ENCODE peak calls at places on chromosome 17, in five cellular contexts. N, J, K, Z and B are unnamed samples.

GRCh38 chr17:58875261-58875660 is 119.6 kb downstream of the PPM1E start:
- DNase-seq in N (no peak), J (no peak), K (no peak), Z (no peak), B (no peak)

GRCh38 chr17:78933959-78934568 is 8.9 kb upstream of the TIMP2 start:
- DNase-seq in N (peak), J (peak), K (peak), Z (peak), B (peak)

GRCh38 chr17:7010523-7010922 is 1.9 kb upstream of the RNASEK start:
- DNase-seq in N (no peak), J (no peak), K (no peak), Z (no peak), B (no peak)

GRCh38 chr17:81898029-81898866 is 3.8 kb upstream of the NPB start:
- DNase-seq in N (peak), J (no peak), K (no peak), Z (peak), B (no peak)

GRCh38 chr17:17445925-17446665 is 30.7 kb upstream of the MED9 start:
- DNase-seq in N (no peak), J (no peak), K (no peak), Z (peak), B (no peak)

GRCh38 chr17:61753696-61754095 is 109.6 kb downstream of the BRIP1 start:
- DNase-seq in N (no peak), J (no peak), K (no peak), Z (no peak), B (no peak)

GRCh38 chr17:44203731-44204452 is 4.2 kb upstream of the ATXN7L3 start:
- DNase-seq in N (peak), J (peak), K (peak), Z (peak), B (peak)

GRCh38 chr17:81865733-81866439 is 5.3 kb downstream of the ARHGDIA start:
- DNase-seq in N (no peak), J (peak), K (no peak), Z (peak), B (no peak)

GRCh38 chr17:20063665-20064648 is 54.8 kb downstream of the SPECC1 start:
- DNase-seq in N (peak), J (peak), K (no peak), Z (peak), B (no peak)

GRCh38 chr17:50844117-50844700 is 8.8 kb downstream of the WFIKKN2 start:
- DNase-seq in N (no peak), J (peak), K (no peak), Z (no peak), B (no peak)

GRCh38 chr17:50847566-50847965 is 12.2 kb downstream of the WFIKKN2 start:
- DNase-seq in N (no peak), J (peak), K (no peak), Z (no peak), B (no peak)

GRCh38 chr17:50843150-50843905 is 7.9 kb downstream of the WFIKKN2 start:
- DNase-seq in N (no peak), J (peak), K (no peak), Z (no peak), B (no peak)

GRCh38 chr17:50848039-50848438 is 12.7 kb downstream of the WFIKKN2 start:
- DNase-seq in N (no peak), J (peak), K (no peak), Z (no peak), B (no peak)

GRCh38 chr17:50845260-50846147 is 10.1 kb downstream of the WFIKKN2 start:
- DNase-seq in N (peak), J (peak), K (no peak), Z (peak), B (no peak)
- H2BK120ac ChIP-seq in N (peak), J (no peak), K (no peak), Z (no peak), B (peak)

GRCh38 chr17:80153004-80153403 is 6.1 kb upstream of the EIF4A3 start:
- DNase-seq in N (no peak), J (no peak), K (no peak), Z (no peak), B (no peak)
- H2BK12ac ChIP-seq in N (no peak), J (no peak), K (peak), Z (no peak), B (no peak)

GRCh38 chr17:50274945-50275221 is 617 bp downstream of the TMEM92 start:
- DNase-seq in N (no peak), J (no peak), K (no peak), Z (no peak), B (no peak)
- H2BK120ac ChIP-seq in N (no peak), J (no peak), K (no peak), Z (no peak), B (no peak)

GRCh38 chr17:31112001-31112661 is 17.4 kb downstream of the NF1 start:
- DNase-seq in N (no peak), J (no peak), K (no peak), Z (peak), B (no peak)
- H2BK12ac ChIP-seq in N (no peak), J (no peak), K (no peak), Z (no peak), B (no peak)

GRCh38 chr17:57517519-57518342 is 227.4 kb downstream of the CCDC182 start:
- DNase-seq in N (peak), J (no peak), K (no peak), Z (no peak), B (no peak)
- H2BK120ac ChIP-seq in N (peak), J (no peak), K (no peak), Z (no peak), B (no peak)

GRCh38 chr17:28279411-28279810 is 39.6 kb upstream of the TMEM97 start:
- DNase-seq in N (peak), J (no peak), K (no peak), Z (peak), B (no peak)
- H2BK12ac ChIP-seq in N (peak), J (no peak), K (no peak), Z (peak), B (no peak)

GRCh38 chr17:49214665-49215360 is 4.3 kb downstream of the ABI3 start:
- DNase-seq in N (no peak), J (no peak), K (no peak), Z (no peak), B (no peak)
- H2BK120ac ChIP-seq in N (no peak), J (no peak), K (no peak), Z (no peak), B (no peak)

DNA sequence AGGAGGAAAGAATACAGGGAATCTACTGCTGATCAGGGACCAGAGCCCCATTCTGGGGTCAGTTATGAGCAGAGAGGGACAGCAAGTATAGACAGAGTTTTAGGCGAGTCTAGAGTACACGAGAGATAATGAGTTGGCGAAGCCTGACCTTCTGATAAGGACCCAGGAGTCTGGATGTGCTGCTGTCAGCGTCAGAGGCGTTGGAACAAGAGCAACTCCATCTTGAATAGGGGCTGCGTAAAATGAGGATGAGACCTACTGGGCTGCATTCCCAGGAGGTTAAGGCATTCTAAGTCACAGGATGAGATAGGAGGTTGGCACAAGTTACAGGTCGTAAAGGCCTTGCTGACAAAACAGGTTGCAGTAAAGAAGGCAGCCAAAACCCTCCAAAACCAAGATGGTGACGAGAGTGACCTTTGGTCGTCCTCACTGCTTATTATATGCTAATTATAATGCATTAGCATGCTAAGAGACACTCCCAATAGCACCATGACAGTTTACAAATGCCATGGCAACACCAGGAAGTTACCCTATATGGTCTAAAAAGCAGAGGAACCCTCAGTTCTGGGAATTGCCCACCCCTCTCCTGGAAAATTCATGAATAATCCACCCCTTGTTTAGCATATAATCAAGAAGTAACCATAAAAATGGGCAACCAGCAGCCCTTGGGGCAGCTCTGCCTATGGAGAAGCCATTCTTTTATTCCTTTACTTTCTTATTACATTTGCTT is 330.4 kb downstream of the SLC39A11 start:
- DNase-seq in N (no peak), J (no peak), K (no peak), Z (no peak), B (no peak)
- H2BK12ac ChIP-seq in N (no peak), J (no peak), K (no peak), Z (no peak), B (no peak)